ENCODE peak calls at places on chromosomes 16 and 17, in six cellular contexts. J is psoas muscle, Q is astrocyte, U is heart right ventricle, M is right atrium auricular region, X is sigmoid colon. O is an unnamed sample. For H3K4me1, the result is how much of the 10 kb centered on the place peaks cover.

GRCh38 chr17:57215317-57215716 is 41.0 kb upstream of the MSI2 start:
- DNase-seq in J (no peak), Q (no peak), U (no peak), M (no peak), X (no peak), O (no peak)

GRCh38 chr17:66459811-66460270 is 157.4 kb downstream of the PRKCA start:
- DNase-seq in J (no peak), Q (peak), U (no peak), M (peak), X (peak), O (no peak)

GRCh38 chr16:8795096-8795495 is 2.3 kb downstream of the TMEM186 start:
- DNase-seq in J (no peak), Q (no peak), U (no peak), M (no peak), X (no peak), O (no peak)

GRCh38 chr16:73052441-73053030 is 4.6 kb upstream of the ZFHX3 start:
- DNase-seq in J (no peak), Q (no peak), U (no peak), M (no peak), X (peak), O (no peak)

GRCh38 chr17:58918879-58919278 is 163.2 kb downstream of the PPM1E start:
- DNase-seq in J (no peak), Q (no peak), U (no peak), M (no peak), X (no peak), O (no peak)

GRCh38 chr17:54029196-54029595 is 206.5 kb downstream of the KIF2B start:
- DNase-seq in J (no peak), Q (no peak), U (no peak), M (no peak), X (no peak), O (no peak)

GRCh38 chr16:50368410-50369132 is at the start of gene BRD7:
- DNase-seq in J (peak), Q (peak), U (peak), M (no peak), X (no peak), O (peak)

GRCh38 chr17:385195-385835 is 32.7 kb upstream of the RPH3AL start:
- DNase-seq in J (peak), Q (no peak), U (peak), M (no peak), X (peak), O (peak)

GRCh38 chr17:8630227-8630801 is at the start of gene MYH10:
- DNase-seq in J (peak), Q (no peak), U (no peak), M (no peak), X (peak), O (no peak)

GRCh38 chr17:34226011-34226410 is 29.1 kb upstream of the CCL2 start:
- DNase-seq in J (no peak), Q (peak), U (no peak), M (no peak), X (no peak), O (no peak)

GRCh38 chr17:73758245-73758644 is 114.0 kb upstream of the SDK2 start:
- DNase-seq in J (no peak), Q (no peak), U (no peak), M (no peak), X (no peak), O (no peak)

GRCh38 chr17:73750975-73751374 is 106.7 kb upstream of the SDK2 start:
- DNase-seq in J (no peak), Q (no peak), U (no peak), M (no peak), X (no peak), O (peak)

GRCh38 chr17:73757324-73757942 is 113.2 kb upstream of the SDK2 start:
- DNase-seq in J (no peak), Q (no peak), U (no peak), M (no peak), X (no peak), O (no peak)

GRCh38 chr17:73753751-73754496 is 109.7 kb upstream of the SDK2 start:
- DNase-seq in J (no peak), Q (no peak), U (no peak), M (no peak), X (no peak), O (no peak)

DNA sequence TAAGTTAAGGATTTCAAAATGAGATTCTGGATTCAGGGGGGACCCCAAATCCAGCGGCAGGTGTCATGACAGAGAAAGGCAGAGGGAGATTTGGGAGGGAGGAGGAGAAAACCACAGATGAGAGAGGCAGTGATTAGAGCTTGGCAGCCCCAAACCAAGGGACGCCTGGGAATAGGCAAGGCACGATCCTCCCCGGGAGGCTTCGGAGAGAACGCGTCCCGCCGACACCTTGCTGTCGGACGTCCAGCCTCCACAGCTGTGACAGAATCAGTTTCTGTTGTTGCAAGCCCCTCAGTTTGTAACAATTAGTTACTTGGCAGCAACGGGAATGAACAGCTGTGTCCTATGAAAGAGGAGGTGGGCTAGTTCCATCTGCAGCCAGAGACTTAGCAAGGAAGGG is 110.6 kb upstream of the SDK2 start:
- DNase-seq in J (no peak), Q (no peak), U (no peak), M (no peak), X (no peak), O (no peak)
- H3K4me1 ChIP-seq in J (under half), Q (under half), U (under half), M (under half), X (under half), O (under half)

DNA sequence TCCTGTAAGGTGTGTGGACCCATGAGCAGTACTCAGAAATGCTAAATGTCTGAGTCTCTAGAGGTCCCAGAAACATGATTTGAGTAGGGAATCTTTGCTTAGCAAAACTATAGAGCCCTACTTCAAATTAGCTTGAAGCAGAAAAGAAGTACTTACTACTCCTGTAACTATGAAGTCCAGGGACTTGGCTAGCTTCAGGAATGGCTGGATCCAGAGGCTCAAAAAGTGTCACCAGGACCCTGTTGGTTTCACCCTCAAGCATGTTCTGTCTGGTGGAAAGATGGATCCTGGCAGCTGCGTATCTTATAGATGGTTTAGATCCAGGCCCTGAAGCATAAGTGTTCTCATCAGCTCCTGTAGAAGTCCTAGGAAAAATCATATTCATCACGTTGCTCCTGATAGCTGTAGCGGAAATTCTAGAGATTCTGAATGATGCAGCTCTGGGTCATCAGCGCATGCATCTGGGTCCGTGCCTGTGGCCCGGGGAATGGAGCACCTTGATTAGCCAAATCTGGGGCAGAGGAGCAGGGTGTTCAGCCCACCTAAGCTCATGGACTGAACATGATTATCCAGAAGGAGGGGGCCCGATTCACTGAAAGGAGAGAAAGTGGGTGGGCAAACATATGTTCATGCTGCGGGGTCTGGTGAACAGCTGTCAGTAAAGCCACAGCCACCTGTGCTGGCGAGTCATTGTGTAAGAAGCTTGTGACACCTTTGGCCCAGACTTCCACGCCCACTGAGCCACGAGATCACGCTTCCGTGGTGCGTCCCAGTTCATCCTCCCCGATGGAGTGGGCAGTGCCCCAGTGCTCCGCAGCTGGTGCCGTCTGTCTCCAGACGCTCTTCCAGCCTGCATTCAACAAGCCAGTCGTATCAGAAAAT is 260.6 kb downstream of the CPPED1 start:
- DNase-seq in J (no peak), Q (no peak), U (no peak), M (no peak), X (no peak), O (no peak)
- H3K4me3 ChIP-seq in J (no peak), Q (no peak), U (no peak), M (no peak), X (no peak), O (no peak)

GRCh38 chr17:71530227-71530626 is 590.6 kb upstream of the SOX9 start:
- DNase-seq in J (no peak), Q (peak), U (no peak), M (no peak), X (no peak), O (no peak)

GRCh38 chr17:71535311-71535710 is 585.5 kb upstream of the SOX9 start:
- DNase-seq in J (no peak), Q (no peak), U (no peak), M (no peak), X (no peak), O (no peak)
- TF ChIP-seq CTCF in J (no peak), Q (no peak), U (no peak), M (no peak), X (no peak), O (no peak)

GRCh38 chr16:87860553-87861299 is 8.6 kb downstream of the SLC7A5 start:
- DNase-seq in J (peak), Q (peak), U (no peak), M (no peak), X (peak), O (peak)
- H3K4me1 ChIP-seq in J (under half), Q (under half), U (under half), M (half or more), X (half or more), O (under half)

GRCh38 chr16:65121870-65122723 is at the start of gene CDH11:
- DNase-seq in J (peak), Q (peak), U (peak), M (no peak), X (peak), O (peak)
- H3K4me3 ChIP-seq in J (peak), Q (peak), U (peak), M (peak), X (peak), O (peak)

GRCh38 chr17:6387858-6388257 is 47.1 kb downstream of the AIPL1 start:
- DNase-seq in J (no peak), Q (no peak), U (no peak), M (no peak), X (no peak), O (no peak)

GRCh38 chr17:6384481-6384880 is 50.4 kb downstream of the AIPL1 start:
- DNase-seq in J (no peak), Q (no peak), U (no peak), M (no peak), X (no peak), O (no peak)

GRCh38 chr17:6387442-6387841 is 47.5 kb downstream of the AIPL1 start:
- DNase-seq in J (no peak), Q (no peak), U (no peak), M (no peak), X (no peak), O (no peak)

GRCh38 chr17:6386041-6386630 is 48.8 kb downstream of the AIPL1 start:
- DNase-seq in J (no peak), Q (no peak), U (no peak), M (no peak), X (no peak), O (no peak)

GRCh38 chr17:6388416-6388815 is 46.5 kb downstream of the AIPL1 start:
- DNase-seq in J (no peak), Q (no peak), U (no peak), M (no peak), X (no peak), O (no peak)
- TF ChIP-seq CTCF in J (no peak), Q (no peak), U (no peak), M (no peak), X (no peak), O (no peak)

GRCh38 chr16:1772362-1772907 is at the start of gene EME2:
- DNase-seq in J (peak), Q (no peak), U (no peak), M (no peak), X (no peak), O (peak)
- H3K4me1 ChIP-seq in J (under half), Q (under half), U (under half), M (under half), X (half or more), O (under half)

DNA sequence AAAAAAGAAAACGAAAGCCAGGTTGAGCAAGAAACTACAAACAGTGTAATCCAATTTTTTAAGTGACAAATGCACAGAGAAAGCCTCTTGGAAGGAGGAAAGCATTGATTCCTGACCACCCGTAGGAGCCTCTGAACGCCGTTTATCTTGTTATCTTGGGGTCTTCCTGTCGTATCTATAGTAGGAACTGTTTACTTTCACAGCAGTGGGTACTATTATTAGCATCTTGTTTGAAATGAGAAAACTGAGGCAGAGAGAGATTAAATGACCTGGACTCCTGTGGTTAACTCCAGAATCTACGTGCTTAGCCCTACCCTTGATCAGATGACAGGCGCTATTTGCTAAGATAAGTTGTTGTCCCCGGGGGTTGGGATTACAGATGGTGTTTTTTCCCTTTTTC is 196.7 kb upstream of the FOXF1 start:
- DNase-seq in J (no peak), Q (no peak), U (no peak), M (no peak), X (no peak), O (no peak)
- H3K4me3 ChIP-seq in J (no peak), Q (no peak), U (no peak), M (no peak), X (no peak), O (no peak)

DNA sequence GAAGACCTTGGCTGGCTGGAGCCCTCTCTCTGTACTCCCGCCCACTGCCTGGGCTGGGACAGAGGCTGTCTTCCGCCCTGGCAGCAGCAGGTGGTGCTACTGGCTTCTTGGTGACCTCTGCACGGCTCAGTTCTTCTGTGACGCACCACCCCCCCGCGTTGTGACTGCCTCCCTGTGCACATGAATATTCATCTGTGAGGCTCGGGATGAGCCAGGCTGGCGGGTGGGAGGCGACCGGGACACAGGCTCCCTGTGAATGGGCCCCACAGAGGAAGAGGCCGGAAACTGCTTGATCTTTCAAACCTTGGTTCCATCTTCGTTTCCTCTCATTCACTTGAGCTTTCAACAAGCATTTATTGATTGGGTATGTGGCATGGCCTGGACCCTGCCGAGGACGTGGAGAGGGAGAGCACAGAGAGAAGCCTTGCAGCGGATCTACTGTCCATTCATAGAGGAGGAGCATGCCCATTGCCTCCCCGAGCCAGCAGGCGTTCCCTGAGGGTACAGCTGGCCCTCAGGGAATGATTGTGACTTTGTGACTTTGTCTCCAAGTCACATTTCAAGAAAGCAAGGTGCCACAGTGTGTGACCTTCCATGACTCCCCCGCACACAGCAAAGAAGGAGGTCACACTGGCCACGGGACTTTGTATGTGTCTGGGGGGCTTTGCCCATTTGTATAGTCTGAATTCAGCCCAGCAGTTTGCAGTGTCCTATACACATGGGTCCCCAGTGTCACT is 45.0 kb downstream of the B9D1 start:
- DNase-seq in J (peak), Q (peak), U (peak), M (peak), X (peak), O (peak)
- TF ChIP-seq CTCF in J (peak), Q (peak), U (peak), M (no peak), X (no peak), O (peak)

GRCh38 chr16:12532871-12533610 is 270.6 kb downstream of the CPPED1 start:
- DNase-seq in J (no peak), Q (no peak), U (no peak), M (no peak), X (no peak), O (no peak)
- H3K4me1 ChIP-seq in J (under half), Q (under half), U (under half), M (under half), X (under half), O (under half)